ENCODE peak calls at places on chromosomes 6 and 20, in four cellular contexts. K is HepG2, C is H1, F is A549. O is an unnamed sample.

GRCh38 chr6:71602385-71602949 is 283.9 kb upstream of the RIMS1 start:
- DNase-seq in F (no peak), K (no peak), C (no peak), O (no peak)

GRCh38 chr6:150753404-150754184 is 111.9 kb upstream of the MTHFD1L start:
- DNase-seq in F (no peak), K (no peak), C (no peak), O (no peak)

GRCh38 chr6:35725721-35726438 is 11.0 kb upstream of the ARMC12 start:
- DNase-seq in K (peak), F (peak), C (no peak), O (no peak)

GRCh38 chr6:31814677-31815024 is 432 bp downstream of the HSPA1L start:
- DNase-seq in C (peak), F (peak), K (peak), O (peak)

GRCh38 chr6:157456524-157456829 is 75.5 kb downstream of the ZDHHC14 start:
- DNase-seq in K (no peak), C (no peak), F (no peak), O (no peak)

GRCh38 chr6:33995873-33996475 is 149.9 kb downstream of the GRM4 start:
- DNase-seq in F (no peak), K (no peak), C (no peak), O (no peak)

GRCh38 chr6:84371681-84372080 is 144.2 kb upstream of the CEP162 start:
- DNase-seq in F (no peak), C (no peak), K (no peak), O (no peak)

GRCh38 chr6:48110436-48111142 is 408 bp downstream of the PTCHD4 start:
- DNase-seq in K (no peak), C (peak), F (no peak), O (no peak)

GRCh38 chr6:13454286-13455221 is 32.8 kb downstream of the GFOD1 start:
- DNase-seq in C (no peak), F (no peak), K (no peak), O (no peak)

GRCh38 chr6:65819152-65819551 is 112.1 kb upstream of the EYS start:
- DNase-seq in F (peak), K (no peak), C (no peak), O (no peak)

GRCh38 chr6:156867121-156867520 is 89.9 kb downstream of the ARID1B start:
- DNase-seq in F (no peak), K (no peak), C (no peak), O (no peak)

GRCh38 chr6:138302554-138302953 is 75.2 kb upstream of the SMIM28 start:
- DNase-seq in F (no peak), C (no peak), K (no peak), O (no peak)

GRCh38 chr6:132456700-132457143 is 55.4 kb upstream of the MOXD1 start:
- DNase-seq in C (no peak), F (no peak), K (no peak), O (no peak)
- TF ChIP-seq RNF2 in C (no peak), F (no peak), K (no peak), O (no peak)

GRCh38 chr20:57655812-57656161 is 35.6 kb upstream of the ZBP1 start:
- DNase-seq in F (no peak), K (no peak), C (peak), O (peak)
- TF ChIP-seq RNF2 in F (no peak), K (no peak), C (no peak), O (no peak)

GRCh38 chr6:133259561-133259960 is 18.4 kb downstream of the EYA4 start:
- DNase-seq in F (no peak), C (no peak), K (no peak), O (no peak)

GRCh38 chr6:133251688-133252087 is 10.5 kb downstream of the EYA4 start:
- DNase-seq in K (no peak), F (no peak), C (no peak), O (no peak)

GRCh38 chr6:133254552-133255228 is 13.5 kb downstream of the EYA4 start:
- DNase-seq in F (peak), C (no peak), K (no peak), O (no peak)
- TF ChIP-seq RNF2 in F (no peak), C (no peak), K (no peak), O (no peak)

DNA sequence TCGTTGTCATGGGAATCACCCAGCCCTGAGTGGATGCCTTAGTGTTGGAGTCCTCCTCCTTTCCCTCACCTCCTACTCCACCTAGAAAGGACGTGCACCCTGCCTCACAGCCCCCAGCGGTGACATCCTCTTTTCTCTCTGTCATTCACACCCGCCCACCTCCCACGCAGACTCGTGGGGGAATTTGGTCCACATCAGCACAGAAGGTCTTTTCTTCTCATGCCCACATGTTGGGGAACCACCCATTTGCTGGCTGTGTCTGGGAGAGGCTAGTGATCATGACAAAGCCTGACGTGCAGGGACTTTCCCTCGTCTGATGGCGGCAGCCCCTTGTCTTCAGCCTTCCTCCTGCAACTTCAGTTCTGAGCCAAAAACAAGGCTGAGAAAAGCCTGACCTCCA is 96.0 kb upstream of the CNKSR3 start:
- DNase-seq in K (no peak), F (no peak), C (no peak), O (no peak)
- TF ChIP-seq RNF2 in K (no peak), F (no peak), C (no peak), O (no peak)

GRCh38 chr6:136323431-136324112 is 33.9 kb upstream of the BCLAF1 start:
- DNase-seq in F (no peak), C (no peak), K (no peak), O (no peak)
- TF ChIP-seq RNF2 in F (no peak), C (no peak), K (no peak), O (no peak)

GRCh38 chr20:58039569-58040092 is 188.8 kb downstream of the ANKRD60 start:
- DNase-seq in K (no peak), C (peak), F (no peak), O (no peak)
- TF ChIP-seq RNF2 in K (no peak), C (no peak), F (no peak), O (no peak)

O was measured in K562.